ENCODE peak calls at places on chromosome 20, in eight cellular contexts. D is endothelial cell of umbilical vein; F is PC-3; H is BE2C; A is ovary; N is RWPE2; Y is CD8-positive, alpha-beta T cell; X is hepatocyte. M is an unnamed sample.

GRCh38 chr20:52083627-52084232 is 107.8 kb downstream of the ZFP64 start:
- DNase-seq in D (peak), F (peak), H (peak), A (peak), N (peak), Y (peak), X (peak), M (peak)

GRCh38 chr20:34983995-34984735 is 28.5 kb downstream of the MYH7B start:
- DNase-seq in D (no peak), F (no peak), H (no peak), A (no peak), N (peak), Y (no peak), X (no peak), M (no peak)

GRCh38 chr20:36887779-36888133 is 11.8 kb downstream of the TLDC2 start:
- DNase-seq in D (no peak), F (no peak), H (no peak), A (no peak), N (no peak), Y (no peak), X (no peak), M (no peak)

GRCh38 chr20:41082306-41082705 is 53.7 kb downstream of the TOP1 start:
- DNase-seq in D (no peak), F (no peak), H (peak), A (no peak), N (no peak), Y (no peak), X (no peak), M (no peak)

GRCh38 chr20:51784299-51784698 is 16.1 kb upstream of the ATP9A start:
- DNase-seq in D (no peak), F (no peak), H (no peak), A (no peak), N (peak), Y (no peak), X (no peak), M (no peak)

GRCh38 chr20:34888468-34888867 is 12.1 kb downstream of the ACSS2 start:
- DNase-seq in D (no peak), F (no peak), H (no peak), A (no peak), N (no peak), Y (no peak), X (no peak), M (no peak)

GRCh38 chr20:40481337-40481736 is 207.7 kb downstream of the MAFB start:
- DNase-seq in D (no peak), F (no peak), H (no peak), A (no peak), N (no peak), Y (no peak), X (no peak), M (no peak)

GRCh38 chr20:16369441-16369840 is 203.8 kb downstream of the KIF16B start:
- DNase-seq in D (no peak), F (no peak), H (no peak), A (no peak), N (no peak), Y (no peak), X (no peak), M (no peak)

GRCh38 chr20:48877299-48877698 is 44.2 kb upstream of the ARFGEF2 start:
- DNase-seq in D (no peak), F (no peak), H (no peak), A (no peak), N (no peak), Y (no peak), X (no peak), M (peak)

GRCh38 chr20:64109831-64110391 is 2.5 kb upstream of the NPBWR2 start:
- DNase-seq in D (no peak), F (no peak), H (peak), A (no peak), N (peak), Y (no peak), X (no peak), M (no peak)

GRCh38 chr20:19260412-19261090 is 48.1 kb downstream of the SLC24A3 start:
- DNase-seq in D (no peak), F (no peak), H (no peak), A (no peak), N (no peak), Y (no peak), X (no peak), M (no peak)
- H3K4me3 ChIP-seq in D (no peak), F (no peak), H (no peak), A (no peak), N (no peak), Y (no peak), X (no peak), M (no peak)

DNA sequence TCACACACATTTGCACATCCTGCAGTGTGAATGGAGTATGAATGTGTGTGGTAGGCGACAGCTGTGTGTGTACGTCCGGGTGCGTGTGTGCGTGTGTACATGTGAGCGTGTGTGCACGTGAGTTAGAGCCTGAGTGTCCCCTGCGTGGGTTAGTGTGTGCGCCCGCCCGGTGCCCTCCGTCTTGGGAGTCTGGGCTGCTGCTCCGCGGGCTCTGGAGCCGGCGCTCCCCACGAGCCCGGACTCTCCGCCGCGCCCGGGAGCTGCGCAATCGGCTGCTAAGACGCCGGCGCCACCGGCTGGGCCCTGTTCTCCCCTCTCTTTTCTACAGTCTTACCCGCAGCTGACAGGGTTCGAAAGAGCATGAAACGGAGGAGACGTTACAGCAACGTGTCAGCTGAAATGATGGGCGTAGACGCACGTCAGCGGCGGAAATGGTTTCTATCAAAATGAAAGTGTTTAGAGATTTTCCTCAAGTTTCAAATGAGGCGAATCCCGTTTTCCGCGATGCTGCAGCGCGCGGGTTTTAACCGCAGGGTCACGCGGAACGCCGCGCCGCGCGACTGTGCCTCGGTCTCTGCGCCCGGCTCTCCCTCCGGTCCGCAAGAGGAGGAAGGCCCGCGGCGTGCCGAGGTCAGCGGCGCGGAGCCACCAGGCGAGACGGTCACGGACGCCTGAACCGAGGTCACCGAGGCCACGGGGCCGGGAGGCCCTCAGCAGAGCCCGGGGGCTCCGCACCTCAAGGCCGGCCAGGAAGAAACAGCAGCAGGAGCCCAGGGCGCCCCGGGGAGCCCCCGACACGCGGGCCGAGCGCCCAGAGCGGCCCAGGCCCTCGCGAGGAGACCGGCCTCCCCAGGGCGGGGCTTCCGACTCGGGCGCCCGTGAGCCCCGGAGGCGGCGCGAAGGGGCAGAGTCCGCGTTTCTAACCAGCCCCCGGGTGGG is 95.3 kb upstream of the BHLHE23 start:
- DNase-seq in D (peak), F (peak), H (peak), A (peak), N (peak), Y (peak), X (peak), M (peak)
- H3K4me3 ChIP-seq in D (peak), F (peak), H (peak), A (peak), N (peak), Y (peak), X (peak), M (peak)

DNA sequence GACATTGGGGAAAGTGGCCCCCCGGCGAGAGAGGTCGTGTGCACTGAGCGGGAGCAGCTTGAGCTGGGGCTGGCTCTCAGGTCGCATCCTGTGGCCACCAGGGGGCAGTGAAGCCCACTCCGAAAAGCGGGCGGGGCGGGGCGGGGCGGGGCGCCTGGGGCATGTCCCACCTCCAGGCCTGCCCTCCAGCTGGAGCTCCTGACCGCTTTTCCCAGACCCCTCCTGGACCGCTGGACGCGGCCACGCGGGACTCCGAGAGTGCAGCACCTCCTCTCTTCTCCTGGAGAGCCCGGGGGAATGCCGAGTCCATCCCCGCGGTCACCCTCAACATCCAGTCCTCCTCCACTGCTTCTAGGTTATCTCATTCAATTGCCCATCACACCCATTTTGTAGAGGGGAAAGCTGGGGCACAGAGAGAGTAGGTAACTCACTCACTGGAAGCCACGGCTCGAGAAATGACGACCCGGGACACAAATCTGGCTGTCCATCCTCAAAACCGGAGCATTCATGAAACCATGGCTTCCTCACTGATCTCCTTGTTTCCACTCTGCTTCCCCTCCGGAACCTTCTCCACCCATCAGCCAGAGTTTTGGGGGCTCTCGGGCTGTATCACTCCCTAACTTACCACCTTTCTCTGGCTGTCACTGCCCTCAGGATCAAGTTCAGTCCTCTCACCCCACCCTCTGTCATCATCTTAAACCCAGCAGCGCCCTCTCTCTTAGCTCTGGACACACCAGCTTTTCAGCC is 24.1 kb downstream of the COX4I2 start:
- DNase-seq in D (peak), F (peak), H (peak), A (peak), N (peak), Y (peak), X (peak), M (peak)
- H3K4me3 ChIP-seq in D (no peak), F (peak), H (peak), A (peak), N (no peak), Y (peak), X (peak), M (peak)

DNA sequence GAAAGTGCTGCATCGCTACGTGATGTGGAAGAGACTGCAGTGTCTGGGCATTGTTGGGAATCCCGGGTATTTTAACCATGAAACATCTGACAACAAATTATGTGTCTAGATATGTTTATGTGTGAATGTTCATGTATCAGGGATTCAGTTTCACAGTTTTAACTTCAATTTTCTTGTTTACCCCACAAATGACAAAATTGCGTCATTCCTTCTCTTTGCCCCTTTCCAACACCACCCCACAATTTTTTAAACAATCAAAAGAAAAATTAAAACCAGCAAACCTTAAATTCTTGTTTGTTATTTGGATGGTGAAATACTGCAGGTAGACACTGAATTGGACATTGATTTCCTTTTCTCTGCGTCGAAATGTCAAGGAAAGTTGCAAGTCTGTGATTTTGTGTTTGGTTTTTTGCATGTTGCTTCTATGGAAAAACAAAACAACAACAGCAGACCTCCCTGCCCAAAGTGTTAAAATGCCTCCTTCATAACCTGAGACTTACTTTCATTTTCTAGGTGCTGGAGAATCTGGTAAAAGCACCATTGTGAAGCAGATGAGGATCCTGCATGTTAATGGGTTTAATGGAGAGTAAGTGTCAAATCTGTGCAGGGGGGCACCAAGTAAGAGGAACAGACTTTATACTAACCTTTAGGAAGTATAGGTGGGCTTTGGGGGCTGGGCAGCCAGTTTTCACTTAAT is 42.7 kb downstream of the GNAS start:
- DNase-seq in D (no peak), F (no peak), H (no peak), A (no peak), N (no peak), Y (no peak), X (no peak), M (no peak)
- H3K4me3 ChIP-seq in D (no peak), F (peak), H (peak), A (no peak), N (no peak), Y (no peak), X (no peak), M (no peak)

GRCh38 chr20:23245553-23246128 is 105.0 kb upstream of the NXT1 start:
- DNase-seq in D (peak), F (peak), H (no peak), A (no peak), N (no peak), Y (no peak), X (peak), M (peak)
- H3K4me3 ChIP-seq in D (no peak), F (no peak), H (no peak), A (no peak), N (no peak), Y (no peak), X (no peak), M (no peak)

GRCh38 chr20:44884907-44885391 is 556 bp upstream of the YWHAB start:
- DNase-seq in D (no peak), F (no peak), H (no peak), A (no peak), N (no peak), Y (no peak), X (no peak), M (no peak)
- H3K4me3 ChIP-seq in D (peak), F (peak), H (peak), A (peak), N (peak), Y (peak), X (peak), M (peak)

GRCh38 chr20:58040447-58041290 is 187.8 kb downstream of the ANKRD60 start:
- DNase-seq in D (no peak), F (no peak), H (no peak), A (no peak), N (peak), Y (no peak), X (no peak), M (no peak)
- H3K4me3 ChIP-seq in D (no peak), F (no peak), H (no peak), A (no peak), N (no peak), Y (no peak), X (no peak), M (no peak)

DNA sequence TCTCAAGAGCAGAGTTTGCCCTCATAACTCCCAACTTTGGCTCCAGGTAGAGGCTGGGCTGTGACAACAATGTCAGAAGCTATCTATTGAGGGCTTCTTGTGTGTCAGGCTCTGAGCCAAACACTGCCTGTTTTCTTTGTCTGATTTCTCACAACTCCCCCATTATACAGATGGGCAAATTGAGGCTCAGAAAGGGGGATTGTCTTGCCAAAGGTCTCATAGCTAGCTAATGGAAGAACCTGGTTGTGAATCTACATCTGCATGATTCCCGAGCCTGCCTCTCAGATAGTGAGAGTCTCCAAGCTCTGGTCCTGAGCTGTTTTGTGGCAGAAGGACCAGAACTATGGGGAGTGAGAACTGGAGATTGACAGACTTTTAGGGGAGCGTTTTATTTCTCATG is 1.4 kb downstream of the CD40 start:
- DNase-seq in D (no peak), F (no peak), H (no peak), A (no peak), N (no peak), Y (no peak), X (no peak), M (no peak)
- H3K4me3 ChIP-seq in D (no peak), F (no peak), H (no peak), A (no peak), N (no peak), Y (no peak), X (no peak), M (no peak)

DNA sequence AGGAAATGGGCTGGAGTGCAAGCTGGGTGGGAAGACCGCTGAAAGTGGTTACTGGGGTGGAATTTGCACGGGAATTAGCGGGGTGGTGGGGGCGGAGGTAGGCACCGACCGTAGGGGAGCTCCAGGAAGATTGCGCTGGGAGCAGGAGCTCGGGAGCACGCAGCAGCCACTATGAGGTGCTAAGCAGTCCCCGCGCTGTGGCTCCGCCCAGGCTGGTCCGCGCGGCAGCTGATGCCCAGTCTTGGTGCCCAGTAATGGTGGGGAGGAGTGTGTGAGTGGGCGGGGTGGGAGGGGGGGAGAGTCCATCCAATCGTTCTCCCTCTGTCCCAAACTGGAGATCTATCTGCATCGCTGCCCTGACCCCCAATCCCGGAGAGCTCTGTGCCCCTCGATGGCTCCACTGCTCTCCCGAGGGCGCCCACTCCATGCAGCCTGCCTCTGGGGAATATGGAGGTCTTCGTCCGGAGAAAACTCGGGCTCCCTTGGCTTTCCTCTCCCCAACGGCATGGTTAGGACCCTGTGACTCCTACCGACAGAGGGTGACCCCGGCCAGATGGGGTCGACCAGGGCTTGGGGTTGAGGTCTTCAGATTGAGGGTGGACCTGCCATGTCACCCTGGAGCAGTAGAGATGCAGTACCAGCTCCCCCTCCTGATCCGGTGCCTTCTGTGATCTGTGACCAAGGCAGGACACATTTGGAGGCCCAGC is 5.3 kb downstream of the TP53TG5 start:
- DNase-seq in D (peak), F (no peak), H (peak), A (no peak), N (no peak), Y (no peak), X (no peak), M (no peak)
- H3K4me3 ChIP-seq in D (peak), F (no peak), H (peak), A (peak), N (no peak), Y (peak), X (no peak), M (peak)

M was measured in tibial nerve.